ENCODE peak calls at places on chromosomes 3 and 15, in five cellular contexts. G, B, C, W and M are unnamed samples.

GRCh38 chr15:66461917-66462316 is 35.6 kb downstream of the SNAPC5 start:
- DNase-seq in G (no peak), B (no peak), C (no peak), W (no peak), M (no peak)

GRCh38 chr3:101567528-101568317 is 6.1 kb downstream of the TRMT10C start:
- DNase-seq in G (no peak), B (no peak), C (no peak), W (no peak), M (no peak)

GRCh38 chr15:25905140-25905539 is 42.0 kb upstream of the ATP10A start:
- DNase-seq in G (peak), B (peak), C (peak), W (peak), M (peak)

GRCh38 chr3:59052803-59053411 is 3.1 kb upstream of the CFAP20DC start:
- DNase-seq in G (peak), B (peak), C (no peak), W (no peak), M (peak)

GRCh38 chr3:2303567-2303966 is 204.9 kb downstream of the CNTN4 start:
- DNase-seq in G (peak), B (peak), C (no peak), W (no peak), M (no peak)

GRCh38 chr3:45333549-45333948 is 54.8 kb upstream of the LARS2 start:
- DNase-seq in G (peak), B (peak), C (no peak), W (no peak), M (no peak)

GRCh38 chr15:90679959-90680358 is 37.2 kb upstream of the BLM start:
- DNase-seq in G (no peak), B (peak), C (no peak), W (no peak), M (no peak)

GRCh38 chr3:50364573-50365079 is 5.3 kb upstream of the TMEM115 start:
- DNase-seq in G (no peak), B (peak), C (no peak), W (no peak), M (no peak)

GRCh38 chr3:187679638-187680396 is 9.6 kb upstream of the SST start:
- DNase-seq in G (peak), B (peak), C (peak), W (no peak), M (peak)

GRCh38 chr3:169895037-169895436 is 16.3 kb upstream of the SAMD7 start:
- DNase-seq in G (no peak), B (no peak), C (no peak), W (no peak), M (no peak)

GRCh38 chr3:4979401-4980228 is at the start of gene BHLHE40:
- DNase-seq in G (no peak), B (no peak), C (no peak), W (no peak), M (no peak)

GRCh38 chr15:88714782-88715372 is 76.1 kb downstream of the ISG20 start:
- DNase-seq in G (no peak), B (no peak), C (no peak), W (no peak), M (no peak)

GRCh38 chr3:134665243-134665642 is 14.4 kb upstream of the KY start:
- DNase-seq in G (no peak), B (no peak), C (no peak), W (no peak), M (no peak)

GRCh38 chr15:85730001-85730820 is 64.5 kb downstream of the KLHL25 start:
- DNase-seq in G (peak), B (peak), C (no peak), W (no peak), M (no peak)

GRCh38 chr3:107689355-107689754 is 166.6 kb downstream of the BBX start:
- DNase-seq in G (no peak), B (no peak), C (no peak), W (no peak), M (no peak)

GRCh38 chr15:98546325-98546724 is 102.0 kb upstream of the IGF1R start:
- DNase-seq in G (no peak), B (no peak), C (no peak), W (no peak), M (no peak)

GRCh38 chr3:76497636-76498035 is 542.3 kb upstream of the ROBO2 start:
- DNase-seq in G (peak), B (peak), C (no peak), W (no peak), M (no peak)

GRCh38 chr3:55491296-55491816 is 4.2 kb upstream of the WNT5A start:
- DNase-seq in G (peak), B (peak), C (no peak), W (peak), M (no peak)

GRCh38 chr15:77418341-77419049 is 1.4 kb downstream of the PEAK1 start:
- DNase-seq in G (peak), B (peak), C (no peak), W (no peak), M (no peak)

GRCh38 chr3:74631341-74631740 is 16.9 kb upstream of the CNTN3 start:
- DNase-seq in G (peak), B (peak), C (no peak), W (no peak), M (no peak)

GRCh38 chr15:67085237-67085817 is 19.9 kb downstream of the SMAD3 start:
- DNase-seq in G (no peak), B (no peak), C (no peak), W (no peak), M (no peak)

GRCh38 chr3:161475905-161476304 is 20.7 kb upstream of the OTOL1 start:
- DNase-seq in G (peak), B (peak), C (no peak), W (no peak), M (no peak)

GRCh38 chr15:90818251-90819210 is 49.9 kb upstream of the FURIN start:
- DNase-seq in G (no peak), B (no peak), C (peak), W (no peak), M (no peak)

GRCh38 chr3:52839268-52839575 is 4.4 kb upstream of the MUSTN1 start:
- DNase-seq in G (no peak), B (no peak), C (no peak), W (no peak), M (no peak)

GRCh38 chr3:58236527-58237237 is 910 bp upstream of the ABHD6 start:
- DNase-seq in G (no peak), B (no peak), C (no peak), W (no peak), M (no peak)

GRCh38 chr3:59873576-59874230 is 823.9 kb upstream of the CFAP20DC start:
- DNase-seq in G (no peak), B (no peak), C (no peak), W (no peak), M (no peak)

GRCh38 chr3:57944313-57944580 is 64.0 kb upstream of the FLNB start:
- DNase-seq in G (no peak), B (no peak), C (no peak), W (no peak), M (no peak)

GRCh38 chr3:193269343-193269742 is 28.3 kb downstream of the PLAAT1 start:
- DNase-seq in G (no peak), B (no peak), C (no peak), W (no peak), M (no peak)

GRCh38 chr15:62605292-62605691 is 437.3 kb upstream of the TPM1 start:
- DNase-seq in G (no peak), B (no peak), C (no peak), W (no peak), M (no peak)

GRCh38 chr3:123329636-123330340 is 119.1 kb downstream of the ADCY5 start:
- DNase-seq in G (no peak), B (no peak), C (no peak), W (no peak), M (no peak)

GRCh38 chr15:77025471-77025901 is 30.6 kb downstream of the PSTPIP1 start:
- DNase-seq in G (no peak), B (no peak), C (no peak), W (no peak), M (no peak)

GRCh38 chr3:55402886-55403605 is 84.1 kb downstream of the WNT5A start:
- DNase-seq in G (peak), B (no peak), C (no peak), W (no peak), M (no peak)

GRCh38 chr15:87287156-87287555 is 969.4 kb downstream of the NTRK3 start:
- DNase-seq in G (peak), B (peak), C (no peak), W (peak), M (peak)

GRCh38 chr15:40058476-40059140 is 19.6 kb upstream of the SRP14 start:
- DNase-seq in G (peak), B (peak), C (no peak), W (no peak), M (peak)

GRCh38 chr3:12471228-12471627 is 13.1 kb upstream of the TSEN2 start:
- DNase-seq in G (no peak), B (no peak), C (no peak), W (no peak), M (no peak)
- TF ChIP-seq CTCF in G (no peak), B (no peak), C (no peak), W (no peak), M (no peak)

GRCh38 chr3:47283193-47283537 is 421 bp downstream of the KLHL18 start:
- DNase-seq in G (peak), B (no peak), C (no peak), W (no peak), M (no peak)

GRCh38 chr3:47288966-47289910 is 6.5 kb downstream of the KLHL18 start:
- DNase-seq in G (peak), B (peak), C (no peak), W (no peak), M (no peak)

GRCh38 chr3:47282424-47283192 is at the start of the genes KIF9 and KLHL18:
- DNase-seq in G (peak), B (peak), C (peak), W (peak), M (peak)

GRCh38 chr3:47280519-47280918 is 2.1 kb downstream of the KIF9 start:
- DNase-seq in G (no peak), B (no peak), C (no peak), W (no peak), M (no peak)

GRCh38 chr3:47283596-47284364 is 1.0 kb downstream of the KLHL18 start:
- DNase-seq in G (no peak), B (no peak), C (no peak), W (no peak), M (no peak)
- TF ChIP-seq CTCF in G (no peak), B (no peak), C (no peak), W (no peak), M (no peak)

DNA sequence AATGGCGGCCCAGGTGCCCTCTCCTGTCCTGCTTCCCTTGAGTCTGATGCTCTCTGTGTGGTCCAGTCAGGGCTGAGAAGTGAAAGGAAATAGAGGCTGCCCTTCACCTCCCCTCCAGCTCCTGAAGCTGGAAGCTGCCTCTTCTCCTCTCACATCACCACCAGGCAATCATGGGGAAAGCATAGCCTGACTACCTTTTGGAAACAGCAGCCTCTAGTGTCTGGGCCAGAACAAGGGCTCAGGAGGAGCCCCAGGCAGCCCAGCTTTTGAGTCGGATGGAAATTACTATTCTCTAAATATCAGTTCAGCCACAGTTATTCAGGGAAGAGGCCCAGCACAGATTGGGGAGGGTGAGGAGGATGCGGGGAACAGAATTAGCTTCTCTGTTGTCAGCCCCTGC is 43.3 kb upstream of the CCDC174 start:
- DNase-seq in G (no peak), B (no peak), C (no peak), W (no peak), M (no peak)
- TF ChIP-seq CTCF in G (no peak), B (no peak), C (no peak), W (peak), M (no peak)

GRCh38 chr3:130243808-130244207 is 101.7 kb upstream of the COL6A5 start:
- DNase-seq in G (no peak), B (no peak), C (no peak), W (no peak), M (no peak)

DNA sequence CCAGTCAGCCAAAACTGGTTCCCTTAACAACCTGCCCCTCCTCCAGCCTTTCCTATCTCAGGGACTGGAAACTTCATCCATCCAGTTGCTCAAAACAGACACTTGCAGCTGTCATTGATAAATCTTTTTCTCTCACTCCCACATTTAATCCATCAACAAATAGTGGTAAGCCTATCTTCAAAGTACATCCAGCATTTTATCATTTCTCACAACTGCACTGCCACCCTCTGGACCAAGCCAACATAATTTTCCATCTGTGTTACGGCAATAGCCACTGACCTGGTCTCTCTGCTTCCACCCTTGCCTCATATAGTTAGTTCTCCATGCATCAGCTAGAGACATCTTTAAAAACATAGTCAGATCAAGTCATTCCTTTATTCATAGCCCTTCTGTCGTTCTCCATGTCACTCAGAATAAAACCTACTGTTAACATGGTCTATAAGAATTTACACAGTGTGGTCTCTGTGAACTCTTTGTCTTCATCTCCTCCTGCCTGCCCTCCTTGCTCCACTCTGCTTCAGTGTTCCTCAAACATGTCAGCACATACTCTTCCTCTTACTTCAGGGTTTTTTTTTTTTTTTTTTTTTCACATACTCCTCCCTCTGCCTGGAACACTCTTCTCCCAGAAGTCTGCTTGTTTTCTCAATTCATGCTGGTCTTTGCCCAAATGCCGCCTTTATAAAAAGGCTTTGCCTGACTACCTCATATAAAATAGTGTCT is 102.5 kb upstream of the COL6A5 start:
- DNase-seq in G (peak), B (peak), C (no peak), W (no peak), M (no peak)
- TF ChIP-seq CTCF in G (no peak), B (peak), C (peak), W (peak), M (peak)

GRCh38 chr3:17974206-17974841 is 231.9 kb upstream of the TBC1D5 start:
- DNase-seq in G (peak), B (peak), C (no peak), W (no peak), M (no peak)
- TF ChIP-seq CTCF in G (peak), B (peak), C (no peak), W (no peak), M (peak)

DNA sequence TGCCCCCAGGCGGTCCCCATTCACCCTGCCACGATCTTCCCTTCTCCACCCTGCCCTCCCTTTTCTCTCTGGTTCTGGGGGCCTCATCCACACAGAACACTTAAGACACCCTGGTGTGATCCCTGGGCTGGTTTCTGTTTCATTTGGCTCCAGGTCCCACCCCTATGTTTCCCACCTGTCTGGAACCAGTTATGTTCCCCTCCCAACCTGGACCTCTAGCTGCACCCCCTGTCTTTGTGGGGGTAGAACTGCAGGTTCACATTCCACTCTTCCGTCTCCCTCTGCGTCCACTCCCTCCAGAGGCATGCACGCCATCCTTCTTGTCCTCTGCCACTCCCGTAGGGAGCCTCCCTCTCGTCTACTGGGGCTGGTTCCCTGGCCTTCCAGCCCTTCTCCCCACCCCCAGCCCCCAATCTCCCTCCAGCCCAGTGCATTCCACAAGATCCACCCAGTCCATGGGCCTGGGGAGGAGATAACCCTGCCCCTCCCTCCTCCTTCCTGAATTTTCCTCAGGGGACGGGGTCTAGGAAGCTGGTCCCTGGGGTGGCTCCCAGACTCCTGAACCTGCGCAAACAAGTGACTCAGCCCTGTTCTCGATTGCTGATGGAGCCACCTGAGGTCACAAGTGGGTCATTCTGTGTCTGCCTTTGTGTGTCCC is 73.8 kb downstream of the ABTB1 start:
- DNase-seq in G (no peak), B (no peak), C (no peak), W (no peak), M (no peak)
- TF ChIP-seq CTCF in G (peak), B (peak), C (peak), W (peak), M (no peak)

GRCh38 chr3:124391774-124392173 is 338.5 kb upstream of the UMPS start:
- DNase-seq in G (no peak), B (no peak), C (no peak), W (no peak), M (no peak)
- TF ChIP-seq CTCF in G (no peak), B (no peak), C (no peak), W (peak), M (no peak)

GRCh38 chr3:171838218-171838720 is 4.9 kb upstream of the TMEM212 start:
- DNase-seq in G (peak), B (peak), C (no peak), W (no peak), M (no peak)
- TF ChIP-seq CTCF in G (peak), B (peak), C (peak), W (peak), M (peak)